ENCODE peak calls at places on chromosomes 4 and X, in six cellular contexts. I is PC-3, J is ascending aorta, K is Peyer's patch, X is neural progenitor cell, S is GM23248. B is an unnamed sample. For H3K4me1 and H3K9me3, the result is how much of the 10 kb centered on the place peaks cover.

GRCh38 chr4:164345756-164346155 is 408.2 kb upstream of the SMIM31 start:
- DNase-seq in I (peak), J (no peak), K (no peak), X (no peak), S (no peak), B (no peak)

GRCh38 chrX:83771664-83772063 is 89.3 kb upstream of the CYLC1 start:
- DNase-seq in I (peak), J (no peak), K (no peak), X (peak), S (no peak), B (peak)

GRCh38 chr4:1479454-1479853 is 73.2 kb upstream of the NKX1-1 start:
- DNase-seq in I (no peak), J (no peak), K (no peak), X (no peak), S (no peak), B (no peak)

GRCh38 chr4:108709722-108710121 is 53.1 kb downstream of the ETNPPL start:
- DNase-seq in I (no peak), J (no peak), K (no peak), X (no peak), S (no peak), B (no peak)

GRCh38 chr4:3305610-3306371 is 13.0 kb downstream of the RGS12 start:
- DNase-seq in I (no peak), J (no peak), K (peak), X (peak), S (peak), B (no peak)

GRCh38 chr4:83255584-83255983 is 29.0 kb downstream of the COQ2 start:
- DNase-seq in I (peak), J (no peak), K (no peak), X (no peak), S (peak), B (peak)

GRCh38 chr4:107034982-107035710 is 967 bp downstream of the DKK2 start:
- DNase-seq in I (no peak), J (no peak), K (peak), X (peak), S (peak), B (no peak)

GRCh38 chr4:167100120-167100519 is 134.2 kb downstream of the SPOCK3 start:
- DNase-seq in I (peak), J (no peak), K (no peak), X (peak), S (peak), B (no peak)

GRCh38 chr4:3253808-3254207 is 4.8 kb downstream of the MSANTD1 start:
- DNase-seq in I (no peak), J (no peak), K (peak), X (no peak), S (no peak), B (no peak)

GRCh38 chr4:93830090-93830818 is 1.7 kb downstream of the ATOH1 start:
- DNase-seq in I (no peak), J (no peak), K (no peak), X (peak), S (no peak), B (no peak)

GRCh38 chr4:41880840-41881831 is 54.1 kb upstream of the TMEM33 start:
- DNase-seq in I (no peak), J (no peak), K (no peak), X (peak), S (peak), B (no peak)

GRCh38 chrX:53479295-53479694 is 45.1 kb upstream of the HSD17B10 start:
- DNase-seq in I (peak), J (no peak), K (no peak), X (peak), S (no peak), B (peak)

GRCh38 chrX:39262641-39263040 is 461.4 kb downstream of the MID1IP1 start:
- DNase-seq in I (no peak), J (no peak), K (no peak), X (no peak), S (no peak), B (no peak)

GRCh38 chr4:15893967-15894366 is 44.6 kb downstream of the FGFBP1 start:
- DNase-seq in I (peak), J (no peak), K (no peak), X (no peak), S (peak), B (no peak)

GRCh38 chrX:155896512-155896911 is 15.4 kb downstream of the VAMP7 start:
- DNase-seq in I (no peak), J (no peak), K (no peak), X (no peak), S (no peak), B (no peak)

GRCh38 chr4:152369903-152370296 is 166.0 kb downstream of the FBXW7 start:
- DNase-seq in I (peak), J (no peak), K (no peak), X (no peak), S (peak), B (no peak)

GRCh38 chr4:73608677-73609594 is 11.3 kb downstream of the RASSF6 start:
- DNase-seq in I (peak), J (no peak), K (no peak), X (no peak), S (peak), B (no peak)

GRCh38 chr4:73609688-73610087 is 10.5 kb downstream of the RASSF6 start:
- DNase-seq in I (peak), J (no peak), K (no peak), X (no peak), S (no peak), B (no peak)

GRCh38 chr4:73603854-73604584 is 16.2 kb downstream of the RASSF6 start:
- DNase-seq in I (no peak), J (no peak), K (no peak), X (no peak), S (no peak), B (no peak)

GRCh38 chr4:73607375-73608026 is 12.7 kb downstream of the RASSF6 start:
- DNase-seq in I (peak), J (no peak), K (no peak), X (no peak), S (no peak), B (no peak)

GRCh38 chr4:73606465-73606974 is 13.7 kb downstream of the RASSF6 start:
- DNase-seq in I (peak), J (no peak), K (peak), X (no peak), S (no peak), B (no peak)
- H3K4me1 ChIP-seq in I (half or more), J (under half), K (under half), X (under half), S (under half), B (under half)

DNA sequence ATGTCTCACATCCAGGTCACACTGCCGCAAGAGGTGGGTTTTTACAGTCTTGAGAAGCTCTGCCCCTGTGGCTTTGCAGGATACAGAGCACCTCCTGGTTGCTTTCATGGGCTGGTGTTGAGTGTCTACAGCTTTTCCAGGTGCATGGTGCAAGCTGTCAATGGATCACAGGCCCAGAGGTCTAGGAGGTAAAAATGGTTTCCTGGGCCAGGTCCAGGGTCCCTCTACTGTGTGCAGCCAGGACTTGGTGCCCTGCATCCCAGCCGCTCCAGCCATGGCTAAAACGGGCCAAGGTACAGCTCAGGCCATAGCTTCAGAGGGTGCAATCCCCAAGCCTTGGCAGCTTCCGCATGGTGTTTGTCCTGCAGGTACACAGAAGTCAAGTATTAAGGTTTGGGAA is 434.1 kb upstream of the GALNT7 start:
- DNase-seq in I (no peak), J (no peak), K (no peak), X (no peak), S (no peak), B (no peak)
- H3K9me3 ChIP-seq in I (under half), J (under half), K (under half), X (under half), S (under half), B (under half)

GRCh38 chr4:153904011-153904410 is 115.1 kb upstream of the SFRP2 start:
- DNase-seq in I (no peak), J (no peak), K (no peak), X (no peak), S (no peak), B (no peak)

GRCh38 chr4:153900426-153900825 is 111.5 kb upstream of the SFRP2 start:
- DNase-seq in I (no peak), J (no peak), K (no peak), X (peak), S (no peak), B (no peak)

GRCh38 chr4:153905231-153905630 is 116.3 kb upstream of the SFRP2 start:
- DNase-seq in I (no peak), J (no peak), K (no peak), X (no peak), S (no peak), B (no peak)

DNA sequence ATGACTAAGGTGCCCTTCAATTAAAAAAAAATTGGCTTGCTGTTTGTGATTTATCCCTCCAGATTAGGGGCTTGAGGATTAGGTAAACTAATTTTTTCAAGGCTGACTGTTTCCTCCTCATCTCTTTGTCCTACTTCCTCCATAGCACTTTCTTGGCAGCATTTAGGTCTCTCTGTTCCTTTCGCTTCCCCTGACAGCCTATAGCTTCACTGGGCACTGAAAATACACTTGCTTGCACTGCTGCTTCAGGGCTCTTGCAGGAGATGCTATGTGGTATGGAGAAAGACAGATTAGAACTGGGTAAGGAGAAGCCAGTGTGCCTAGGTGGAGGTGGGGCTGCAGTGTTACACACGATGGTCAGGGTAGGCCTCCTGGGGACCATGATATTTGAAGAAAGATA is 112.3 kb upstream of the SFRP2 start:
- DNase-seq in I (no peak), J (no peak), K (no peak), X (no peak), S (no peak), B (no peak)
- H3K4me3 ChIP-seq in I (no peak), J (no peak), K (no peak), X (no peak), S (no peak), B (no peak)

DNA sequence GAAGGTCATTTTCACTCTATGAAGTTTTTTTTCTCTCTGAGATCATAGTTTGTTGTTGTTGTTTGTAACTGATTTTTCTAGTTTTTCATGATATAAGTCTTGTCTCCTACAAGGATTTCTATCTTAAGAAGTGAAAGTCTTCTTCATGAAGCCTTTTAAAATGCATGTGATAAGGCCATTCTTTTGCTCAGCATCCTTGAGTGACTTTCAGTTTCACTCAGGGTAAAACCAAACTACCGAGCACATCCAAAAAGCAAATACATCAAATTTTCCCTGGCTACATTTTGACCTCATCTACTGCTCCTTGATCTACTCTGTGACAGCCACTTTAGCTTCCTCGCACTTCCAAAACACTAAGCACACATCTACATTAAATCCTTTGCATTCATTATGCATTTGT is 580.7 kb downstream of the KCTD8 start:
- DNase-seq in I (no peak), J (no peak), K (no peak), X (no peak), S (no peak), B (no peak)
- H3K4me1 ChIP-seq in I (under half), J (under half), K (under half), X (under half), S (under half), B (under half)

DNA sequence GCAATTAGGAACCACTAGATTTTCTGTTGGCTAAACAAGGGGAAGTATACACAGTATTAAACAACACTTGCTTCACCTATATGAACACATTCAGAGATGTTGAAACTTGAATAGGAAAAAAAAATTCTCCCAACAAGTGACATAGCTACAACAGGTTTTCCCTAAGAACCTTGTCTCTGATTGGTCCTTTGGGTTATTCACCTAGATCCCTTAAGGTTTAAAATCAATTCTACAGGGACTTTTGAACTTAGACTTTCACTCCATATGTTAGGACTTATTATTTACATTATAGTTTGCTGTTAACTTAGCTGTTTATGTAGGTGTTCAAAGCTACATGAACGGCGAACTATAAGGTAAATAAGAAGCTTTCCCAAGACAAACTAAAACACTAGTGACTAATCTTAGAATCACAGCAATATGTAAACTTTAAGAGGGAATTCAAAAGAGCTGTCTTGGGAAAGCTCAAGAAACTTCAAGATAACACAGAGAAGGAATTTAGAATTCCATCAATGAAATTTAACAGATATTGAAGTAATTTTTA is 72.2 kb upstream of the ZXDB start:
- DNase-seq in I (peak), J (no peak), K (no peak), X (no peak), S (no peak), B (no peak)
- H3K9me3 ChIP-seq in I (under half), J (under half), K (under half), X (under half), S (under half), B (under half)

GRCh38 chr4:187188118-187188517 is 464.5 kb upstream of the FAT1 start:
- DNase-seq in I (no peak), J (no peak), K (no peak), X (no peak), S (no peak), B (no peak)
- H3K4me3 ChIP-seq in I (no peak), J (no peak), K (no peak), X (no peak), S (no peak), B (no peak)

DNA sequence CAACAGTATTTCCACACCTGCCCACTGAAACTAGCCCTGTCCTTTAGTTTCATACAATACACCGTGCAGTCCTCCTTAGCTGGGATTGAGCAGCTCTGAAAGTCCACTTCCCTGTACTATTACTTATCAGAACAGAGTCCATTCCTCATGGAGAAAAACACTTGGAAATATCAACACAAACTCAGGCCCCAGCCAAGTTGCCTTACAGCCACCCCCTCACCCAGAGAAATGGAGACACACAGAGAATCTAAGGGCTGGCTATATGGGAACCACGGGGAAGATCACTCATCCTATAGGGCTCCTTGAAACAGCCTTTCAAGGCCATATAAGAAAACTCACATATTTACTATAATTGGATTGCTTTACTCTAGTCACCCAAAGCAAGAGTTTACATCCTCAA is 1.9 kb downstream of the SCARB2 start:
- DNase-seq in I (no peak), J (no peak), K (no peak), X (no peak), S (peak), B (no peak)
- H3K4me1 ChIP-seq in I (half or more), J (under half), K (under half), X (under half), S (half or more), B (under half)

B was measured in HAP-1.